ENCODE peak calls at places on chromosome 10, in six cellular contexts. Z, Y, C, O, R and U are unnamed samples.

GRCh38 chr10:60140681-60141632 is 234.6 kb upstream of the CCDC6 start:
- DNase-seq in Z (no peak), Y (peak; percentile 79), C (peak; percentile 30), O (peak; percentile 13), R (peak; percentile 60), U (peak; percentile 60)

GRCh38 chr10:58706836-58707235 is 194.2 kb downstream of the BICC1 start:
- DNase-seq in Z (no peak), Y (no peak), C (no peak), O (no peak), R (no peak), U (no peak)

GRCh38 chr10:66180651-66181318 is 745.1 kb upstream of the LRRTM3 start:
- DNase-seq in Z (no peak), Y (peak; percentile 66), C (no peak), O (peak; percentile 52), R (no peak), U (no peak)

GRCh38 chr10:62852961-62853702 is 37.0 kb upstream of the EGR2 start:
- DNase-seq in Z (no peak), Y (no peak), C (no peak), O (no peak), R (no peak), U (no peak)

GRCh38 chr10:86647773-86648705 is 6.3 kb upstream of the OPN4 start:
- DNase-seq in Z (no peak), Y (no peak), C (no peak), O (no peak), R (peak; percentile 42), U (no peak)

GRCh38 chr10:86953747-86954680 is 3.4 kb downstream of the MMRN2 start:
- DNase-seq in Z (no peak), Y (peak; percentile 76), C (peak; percentile 91), O (peak; percentile 35), R (peak; percentile 80), U (peak; percentile 90)

GRCh38 chr10:19788075-19788686 is 28.1 kb upstream of the PLXDC2 start:
- DNase-seq in Z (no peak), Y (peak; percentile 66), C (peak; percentile 37), O (peak; percentile 73), R (peak; percentile 56), U (no peak)

GRCh38 chr10:69479737-69480412 is 28.6 kb downstream of the TSPAN15 start:
- DNase-seq in Z (no peak), Y (no peak), C (no peak), O (no peak), R (no peak), U (no peak)

GRCh38 chr10:131200856-131201470 is 110.6 kb downstream of the TCERG1L start:
- DNase-seq in Z (no peak), Y (no peak), C (no peak), O (no peak), R (no peak), U (peak; percentile 21)

GRCh38 chr10:52668024-52668423 is 104.6 kb downstream of the MBL2 start:
- DNase-seq in Z (no peak), Y (no peak), C (no peak), O (no peak), R (no peak), U (no peak)

GRCh38 chr10:54906940-54907339 is 105.9 kb upstream of the PCDH15 start:
- DNase-seq in Z (no peak), Y (no peak), C (no peak), O (no peak), R (no peak), U (no peak)

GRCh38 chr10:92699518-92700272 is 9.9 kb downstream of the HHEX start:
- DNase-seq in Z (no peak), Y (peak; percentile 19), C (peak; percentile 83), O (peak; percentile 42), R (peak; percentile 69), U (peak; percentile 80)

GRCh38 chr10:23110722-23111660 is 15.6 kb downstream of the MSRB2 start:
- DNase-seq in Z (no peak), Y (peak; percentile 33), C (no peak), O (no peak), R (no peak), U (no peak)

GRCh38 chr10:46019541-46020343 is 10.7 kb downstream of the NCOA4 start:
- DNase-seq in Z (no peak), Y (peak; percentile 16), C (peak; percentile 45), O (no peak), R (no peak), U (no peak)

GRCh38 chr10:130954326-130954905 is 357.1 kb downstream of the TCERG1L start:
- DNase-seq in Z (no peak), Y (no peak), C (no peak), O (no peak), R (no peak), U (no peak)

GRCh38 chr10:14953452-14954000 is 370 bp downstream of the DCLRE1C start:
- DNase-seq in Z (no peak), Y (peak; percentile 66), C (peak; percentile 60), O (peak; percentile 67), R (no peak), U (no peak)

GRCh38 chr10:78894089-78894840 is 174.5 kb upstream of the ZMIZ1 start:
- DNase-seq in Z (no peak), Y (no peak), C (no peak), O (no peak), R (no peak), U (no peak)

GRCh38 chr10:34762156-34762555 is 52.9 kb downstream of the PARD3 start:
- DNase-seq in Z (no peak), Y (no peak), C (no peak), O (no peak), R (no peak), U (no peak)

GRCh38 chr10:7610017-7610416 is 56.7 kb downstream of the ITIH5 start:
- DNase-seq in Z (no peak), Y (no peak), C (no peak), O (no peak), R (no peak), U (no peak)

GRCh38 chr10:30433286-30433778 is 652 bp upstream of the MAP3K8 start:
- DNase-seq in Z (peak; percentile 56), Y (peak; percentile 94), C (peak; percentile 89), O (peak; percentile 67), R (peak; percentile 80), U (peak; percentile 91)

GRCh38 chr10:113572520-113573290 is 19.9 kb downstream of the HABP2 start:
- DNase-seq in Z (no peak), Y (no peak), C (no peak), O (no peak), R (no peak), U (no peak)

GRCh38 chr10:62861507-62861906 is 45.3 kb upstream of the EGR2 start:
- DNase-seq in Z (no peak), Y (no peak), C (no peak), O (no peak), R (no peak), U (no peak)

GRCh38 chr10:105952153-105952552 is 1212.4 kb downstream of the SORCS1 start:
- DNase-seq in Z (peak; percentile 5), Y (peak; percentile 52), C (peak; percentile 13), O (peak; percentile 27), R (no peak), U (no peak)

GRCh38 chr10:121036431-121036830 is 185.3 kb downstream of the WDR11 start:
- DNase-seq in Z (no peak), Y (no peak), C (peak; percentile 30), O (no peak), R (no peak), U (no peak)

GRCh38 chr10:129960493-129961273 is 3.4 kb downstream of the EBF3 start:
- DNase-seq in Z (no peak), Y (peak; percentile 22), C (no peak), O (no peak), R (no peak), U (no peak)

GRCh38 chr10:357201-357950 is 222.1 kb downstream of the ZMYND11 start:
- DNase-seq in Z (no peak), Y (no peak), C (no peak), O (no peak), R (no peak), U (no peak)

GRCh38 chr10:361203-362135 is 226.2 kb downstream of the ZMYND11 start:
- DNase-seq in Z (peak; percentile 25), Y (peak; percentile 21), C (peak; percentile 41), O (no peak), R (no peak), U (no peak)

GRCh38 chr10:360653-361052 is 225.4 kb downstream of the ZMYND11 start:
- DNase-seq in Z (no peak), Y (no peak), C (no peak), O (no peak), R (no peak), U (no peak)

GRCh38 chr10:359093-359492 is 223.8 kb downstream of the ZMYND11 start:
- DNase-seq in Z (no peak), Y (no peak), C (no peak), O (no peak), R (no peak), U (no peak)

DNA sequence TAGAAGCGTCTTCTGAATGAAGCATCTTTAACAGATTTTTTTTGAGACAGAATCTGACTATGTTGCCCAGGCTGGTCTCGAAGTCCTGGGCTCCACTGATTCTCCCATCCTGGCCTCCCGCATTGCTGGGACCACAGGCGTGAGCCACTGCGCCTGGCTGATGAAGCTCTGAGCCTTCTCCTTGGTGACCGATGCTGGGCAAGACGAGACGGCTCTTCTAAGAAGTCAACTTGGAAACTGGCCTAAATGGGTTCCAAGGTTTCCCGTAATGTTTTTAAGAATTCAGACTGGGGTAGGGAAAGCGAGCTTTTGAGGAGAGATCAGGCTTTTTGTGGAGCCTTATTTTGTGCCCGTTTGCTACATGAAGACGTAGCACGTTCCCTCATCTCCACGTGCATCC is 224.5 kb downstream of the ZMYND11 start:
- DNase-seq in Z (no peak), Y (no peak), C (no peak), O (no peak), R (no peak), U (no peak)
- H3K27ac ChIP-seq in Z (no peak overlapping the region), Y (no peak overlapping the region), C (no peak overlapping the region), O (no peak overlapping the region), R (no peak overlapping the region), U (no peak overlapping the region)

DNA sequence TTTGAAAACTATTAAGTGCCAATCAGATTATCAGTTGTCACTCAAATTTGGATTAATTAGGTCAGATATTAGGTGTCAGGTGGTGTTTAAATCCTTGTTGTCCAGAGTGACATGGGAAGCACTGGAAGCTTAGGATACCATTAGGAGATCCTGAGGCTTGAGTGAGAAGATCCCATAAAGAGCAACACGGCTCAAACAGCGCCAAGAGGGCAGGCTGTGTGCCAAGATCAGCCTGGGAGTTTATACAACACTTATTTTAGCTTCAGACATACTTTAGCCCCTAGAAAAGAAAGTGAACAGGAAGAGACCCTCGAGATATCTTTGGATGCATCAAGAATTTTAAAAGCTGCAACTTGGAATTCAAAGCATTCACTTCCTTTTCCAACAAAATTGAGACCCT is 14.2 kb upstream of the ACTA2 start:
- DNase-seq in Z (no peak), Y (no peak), C (no peak), O (peak; percentile 33), R (no peak), U (peak; percentile 80)
- H3K27ac ChIP-seq in Z (no peak overlapping the region), Y (no peak overlapping the region), C (no peak overlapping the region), O (no peak overlapping the region), R (no peak overlapping the region), U (no peak overlapping the region)

DNA sequence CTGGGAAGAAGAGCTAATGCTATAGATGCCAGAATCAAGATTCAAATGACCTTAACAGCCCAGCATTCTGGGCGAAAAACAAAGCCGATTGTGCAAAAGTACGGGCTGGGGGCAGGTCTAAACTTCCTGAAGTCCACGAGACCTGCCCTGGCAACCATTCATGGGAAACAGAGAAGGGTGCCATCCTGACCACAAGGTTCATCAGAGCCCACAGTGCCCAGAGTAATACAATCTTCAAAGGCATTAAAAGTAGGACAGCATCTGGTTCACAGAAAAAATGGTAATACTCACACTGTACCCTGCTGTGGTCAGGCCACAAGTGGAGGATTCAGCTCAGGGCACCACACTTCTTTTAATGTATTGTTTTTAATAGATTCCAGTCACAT is 36.1 kb downstream of the SORBS1 start:
- DNase-seq in Z (no peak), Y (no peak), C (no peak), O (no peak), R (no peak), U (no peak)
- H3K27ac ChIP-seq in Z (no peak overlapping the region), Y (no peak overlapping the region), C (no peak overlapping the region), O (no peak overlapping the region), R (no peak overlapping the region), U (no peak overlapping the region)

GRCh38 chr10:68327889-68328786 is 3.7 kb upstream of the HNRNPH3 start:
- DNase-seq in Z (no peak), Y (peak; percentile 70), C (no peak), O (peak; percentile 60), R (no peak), U (no peak)
- H3K27ac ChIP-seq in Z (peak overlapping the region; percentile 51), Y (peak overlapping the region; percentile 89), C (peak overlapping the region; percentile 88), O (peak overlapping the region; percentile 65), R (no peak overlapping the region), U (no peak overlapping the region)